ENCODE peak calls at places on chromosomes 6 and 20, in six cellular contexts. Z is PC-3, W is adrenal gland, V is colonic mucosa, J is heart right ventricle, G is body of pancreas. S is an unnamed sample. For H3K36me3, the result is how much of the 10 kb centered on the place peaks cover.

GRCh38 chr6:35164277-35164676 is 23.1 kb upstream of the TCP11 start:
- DNase-seq in Z (no peak), W (no peak), V (peak), J (no peak), G (no peak), S (no peak)

GRCh38 chr6:121839891-121840290 is 404.4 kb downstream of the GJA1 start:
- DNase-seq in Z (no peak), W (no peak), V (no peak), J (no peak), G (no peak), S (peak)

GRCh38 chr20:7758436-7758835 is 181.8 kb downstream of the HAO1 start:
- DNase-seq in Z (no peak), W (no peak), V (no peak), J (no peak), G (no peak), S (no peak)

GRCh38 chr6:143952386-143952785 is 55.7 kb downstream of the PLAGL1 start:
- DNase-seq in Z (no peak), W (no peak), V (no peak), J (no peak), G (no peak), S (no peak)

GRCh38 chr6:111482236-111482958 is 621 bp downstream of the REV3L start:
- DNase-seq in Z (no peak), W (peak), V (peak), J (peak), G (peak), S (no peak)

GRCh38 chr6:1337791-1338190 is 25.9 kb downstream of the FOXQ1 start:
- DNase-seq in Z (peak), W (no peak), V (no peak), J (no peak), G (no peak), S (no peak)

GRCh38 chr6:139109558-139109957 is 25.3 kb upstream of the HECA start:
- DNase-seq in Z (peak), W (no peak), V (no peak), J (peak), G (peak), S (no peak)

GRCh38 chr6:39964094-39964493 is 29.8 kb upstream of the MOCS1 start:
- DNase-seq in Z (no peak), W (no peak), V (no peak), J (no peak), G (no peak), S (no peak)

GRCh38 chr6:149037026-149037734 is 280.3 kb upstream of the TAB2 start:
- DNase-seq in Z (no peak), W (no peak), V (no peak), J (no peak), G (no peak), S (no peak)

GRCh38 chr6:63660737-63661136 is 25.1 kb downstream of the PHF3 start:
- DNase-seq in Z (no peak), W (no peak), V (no peak), J (no peak), G (no peak), S (no peak)

GRCh38 chr20:45419188-45420091 is 3.5 kb downstream of the PIGT start:
- DNase-seq in Z (peak), W (peak), V (peak), J (peak), G (peak), S (peak)

GRCh38 chr20:1895674-1896496 is 678 bp downstream of the SIRPA start:
- DNase-seq in Z (no peak), W (peak), V (peak), J (peak), G (peak), S (no peak)

GRCh38 chr6:110493253-110493800 is 16.9 kb upstream of the SLC22A16 start:
- DNase-seq in Z (no peak), W (no peak), V (no peak), J (no peak), G (no peak), S (no peak)

GRCh38 chr6:39206250-39206721 is 23.0 kb downstream of the KCNK5 start:
- DNase-seq in Z (no peak), W (peak), V (no peak), J (no peak), G (peak), S (no peak)

GRCh38 chr6:169701953-169702639 is at the start of the genes C6orf120 and WDR27:
- DNase-seq in Z (peak), W (peak), V (peak), J (peak), G (peak), S (peak)

GRCh38 chr20:46631212-46631869 is 19.9 kb downstream of the SLC13A3 start:
- DNase-seq in Z (peak), W (peak), V (no peak), J (no peak), G (peak), S (peak)

GRCh38 chr6:44332585-44332984 is 9.9 kb upstream of the SPATS1 start:
- DNase-seq in Z (no peak), W (no peak), V (no peak), J (no peak), G (no peak), S (no peak)

GRCh38 chr6:90516074-90516660 is 70.7 kb downstream of the MAP3K7 start:
- DNase-seq in Z (no peak), W (no peak), V (no peak), J (no peak), G (no peak), S (no peak)

GRCh38 chr6:16712931-16713484 is 48.3 kb downstream of the ATXN1 start:
- DNase-seq in Z (peak), W (peak), V (no peak), J (no peak), G (peak), S (peak)

GRCh38 chr6:98844244-98845161 is 10.1 kb downstream of the POU3F2 start:
- DNase-seq in Z (no peak), W (no peak), V (no peak), J (no peak), G (no peak), S (no peak)

GRCh38 chr6:28985396-28986164 is 19.5 kb downstream of the ZNF311 start:
- DNase-seq in Z (peak), W (peak), V (peak), J (peak), G (peak), S (peak)

GRCh38 chr20:13915244-13915643 is 75.2 kb downstream of the SEL1L2 start:
- DNase-seq in Z (no peak), W (no peak), V (no peak), J (no peak), G (peak), S (no peak)

GRCh38 chr6:43926644-43927524 is 156.9 kb downstream of the VEGFA start:
- DNase-seq in Z (peak), W (peak), V (peak), J (no peak), G (peak), S (peak)

GRCh38 chr6:54244430-54244829 is 63.8 kb upstream of the TINAG start:
- DNase-seq in Z (peak), W (no peak), V (no peak), J (no peak), G (no peak), S (peak)

GRCh38 chr20:3744806-3745685 is 12.6 kb downstream of the HSPA12B start:
- DNase-seq in Z (peak), W (peak), V (peak), J (peak), G (peak), S (peak)

GRCh38 chr6:139161817-139162284 is 27.0 kb downstream of the HECA start:
- DNase-seq in Z (no peak), W (no peak), V (no peak), J (no peak), G (no peak), S (no peak)

GRCh38 chr6:24924956-24925355 is 10.8 kb downstream of the RIPOR2 start:
- DNase-seq in Z (peak), W (no peak), V (no peak), J (no peak), G (no peak), S (peak)

GRCh38 chr6:25697537-25698340 is 45.7 kb downstream of the SCGN start:
- DNase-seq in Z (peak), W (no peak), V (no peak), J (no peak), G (no peak), S (peak)

GRCh38 chr20:31608256-31608980 is 3.3 kb downstream of the ID1 start:
- DNase-seq in Z (peak), W (peak), V (peak), J (peak), G (peak), S (peak)

GRCh38 chr6:3612341-3613041 is 139.0 kb downstream of the PXDC1 start:
- DNase-seq in Z (peak), W (peak), V (no peak), J (no peak), G (peak), S (peak)

GRCh38 chr6:124069230-124069815 is 265.7 kb downstream of the NKAIN2 start:
- DNase-seq in Z (no peak), W (no peak), V (no peak), J (no peak), G (no peak), S (no peak)

GRCh38 chr6:41846666-41847237 is 48.4 kb downstream of the USP49 start:
- DNase-seq in Z (peak), W (peak), V (peak), J (no peak), G (peak), S (peak)

GRCh38 chr6:152096863-152097496 is 289.5 kb downstream of the ESR1 start:
- DNase-seq in Z (peak), W (no peak), V (no peak), J (no peak), G (no peak), S (peak)

GRCh38 chr6:137871299-137871698 is 4.2 kb downstream of the TNFAIP3 start:
- DNase-seq in Z (no peak), W (no peak), V (no peak), J (no peak), G (no peak), S (no peak)

GRCh38 chr6:137872071-137872470 is 5.0 kb downstream of the TNFAIP3 start:
- DNase-seq in Z (peak), W (no peak), V (no peak), J (no peak), G (no peak), S (peak)

GRCh38 chr6:137870286-137870685 is 3.2 kb downstream of the TNFAIP3 start:
- DNase-seq in Z (no peak), W (no peak), V (no peak), J (no peak), G (no peak), S (no peak)

GRCh38 chr6:137869781-137870180 is 2.7 kb downstream of the TNFAIP3 start:
- DNase-seq in Z (no peak), W (no peak), V (no peak), J (no peak), G (no peak), S (no peak)

DNA sequence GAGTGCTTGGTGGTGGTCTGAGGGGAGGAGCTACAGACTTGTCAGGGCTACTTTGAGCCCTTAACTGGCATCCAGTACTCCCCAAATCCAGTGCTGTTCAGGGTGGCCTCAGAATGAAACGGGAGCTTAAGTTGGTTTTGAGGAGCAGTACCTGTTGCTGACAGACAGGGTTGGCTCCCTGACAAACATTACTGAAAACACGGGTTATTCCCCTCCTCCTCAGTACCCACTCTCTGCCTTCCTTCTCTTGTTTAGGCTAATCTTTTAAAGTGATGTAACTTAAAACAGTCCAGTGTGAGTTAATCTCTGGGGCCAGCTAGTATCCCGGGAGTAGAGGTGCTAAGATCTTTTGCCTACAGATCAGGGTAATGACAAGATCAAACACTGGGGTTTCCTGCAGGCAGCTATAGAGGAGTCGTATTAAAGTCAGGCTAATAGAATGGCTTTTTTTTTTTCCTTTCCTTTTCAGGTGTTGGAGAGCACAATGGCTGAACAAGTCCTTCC is 3.7 kb downstream of the TNFAIP3 start:
- DNase-seq in Z (no peak), W (no peak), V (no peak), J (no peak), G (no peak), S (peak)
- TF ChIP-seq CTCF in Z (no peak), W (no peak), V (no peak), J (no peak), G (peak), S (peak)

DNA sequence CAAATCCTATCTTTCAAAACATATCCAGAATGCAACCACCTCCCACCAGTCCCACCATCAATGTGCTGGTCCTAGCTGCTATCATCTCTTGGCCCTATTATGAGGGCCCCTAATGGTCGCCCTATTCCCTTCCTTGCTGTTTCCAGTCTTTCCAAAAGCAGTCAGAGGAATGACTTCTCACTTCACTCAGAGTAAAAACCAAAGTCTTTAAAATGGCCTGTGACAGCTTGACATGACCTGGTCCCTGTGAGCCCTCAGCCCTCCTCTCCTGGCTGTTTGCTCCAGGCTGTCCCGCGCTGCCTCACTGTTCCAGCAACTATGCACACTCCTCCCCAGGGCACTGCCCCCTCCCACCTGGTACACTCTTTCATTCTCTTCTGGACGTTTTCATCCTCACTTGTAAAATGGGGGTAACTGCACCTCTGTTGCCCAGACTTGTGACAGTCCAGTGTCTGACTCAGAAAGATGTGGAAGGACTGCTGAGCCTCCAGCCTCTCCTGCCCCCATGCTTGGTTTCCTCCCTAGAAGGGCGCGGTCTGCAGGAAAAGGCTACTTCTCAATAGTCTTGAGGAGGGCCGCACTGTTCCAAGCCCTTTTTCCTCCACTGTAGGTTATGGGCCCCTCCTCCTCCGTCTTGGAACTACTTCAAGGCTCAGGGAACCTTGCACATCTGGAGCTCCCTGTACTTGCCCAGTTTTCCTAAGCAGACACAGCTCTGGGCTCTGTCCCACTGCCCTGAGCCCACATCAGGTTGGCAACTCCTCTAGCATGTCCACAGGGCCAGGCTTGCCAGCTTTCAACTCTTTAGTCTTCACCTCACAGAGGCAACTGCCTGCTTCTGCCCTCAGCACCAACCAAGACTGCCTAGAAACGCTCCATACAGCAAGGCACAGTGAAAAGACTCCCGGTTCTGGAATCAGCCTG is 64.7 kb downstream of the MYH7B start:
- DNase-seq in Z (no peak), W (no peak), V (no peak), J (no peak), G (peak), S (no peak)
- H3K36me3 ChIP-seq in Z (under half), W (under half), V (under half), J (under half), G (under half), S (under half)

DNA sequence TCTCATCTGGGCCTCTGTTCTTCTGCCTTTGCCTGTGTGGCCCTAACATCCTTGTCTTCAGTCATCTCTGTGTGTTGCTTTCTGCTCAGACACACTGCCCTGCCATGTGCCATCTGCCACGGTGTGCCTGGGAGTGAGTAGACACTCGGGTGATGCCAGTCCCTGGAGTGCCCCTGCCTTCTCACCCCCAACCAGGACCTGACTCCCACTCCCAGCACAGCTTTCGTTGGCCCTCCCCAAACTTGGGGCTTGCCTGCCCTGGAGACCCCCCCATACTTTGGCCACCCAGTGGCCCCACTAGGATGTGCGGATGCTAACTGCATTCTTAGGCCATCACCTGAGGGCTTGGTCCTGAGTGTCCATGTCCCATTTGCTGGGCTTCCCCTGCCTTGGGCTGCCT is 76.4 kb upstream of the SCP2D1 start:
- DNase-seq in Z (no peak), W (no peak), V (no peak), J (no peak), G (no peak), S (no peak)
- TF ChIP-seq CTCF in Z (no peak), W (no peak), V (no peak), J (no peak), G (no peak), S (no peak)

GRCh38 chr6:48744948-48745347 is 634.0 kb upstream of the PTCHD4 start:
- DNase-seq in Z (peak), W (no peak), V (no peak), J (no peak), G (no peak), S (peak)
- H3K36me3 ChIP-seq in Z (under half), W (under half), V (under half), J (under half), G (under half), S (under half)

GRCh38 chr6:116633685-116634084 is 17.4 kb downstream of the RSPH4A start:
- DNase-seq in Z (peak), W (no peak), V (no peak), J (no peak), G (peak), S (no peak)
- TF ChIP-seq CTCF in Z (peak), W (no peak), V (no peak), J (no peak), G (peak), S (peak)

GRCh38 chr6:33678932-33679478 is 32.5 kb downstream of the UQCC2 start:
- DNase-seq in Z (no peak), W (no peak), V (no peak), J (no peak), G (no peak), S (no peak)

GRCh38 chr6:33677689-33678088 is 33.8 kb downstream of the UQCC2 start:
- DNase-seq in Z (no peak), W (no peak), V (no peak), J (no peak), G (no peak), S (no peak)

GRCh38 chr6:33679761-33680160 is 31.7 kb downstream of the UQCC2 start:
- DNase-seq in Z (no peak), W (no peak), V (no peak), J (no peak), G (no peak), S (no peak)

GRCh38 chr6:33677153-33677660 is 34.3 kb downstream of the UQCC2 start:
- DNase-seq in Z (peak), W (no peak), V (no peak), J (no peak), G (no peak), S (no peak)

DNA sequence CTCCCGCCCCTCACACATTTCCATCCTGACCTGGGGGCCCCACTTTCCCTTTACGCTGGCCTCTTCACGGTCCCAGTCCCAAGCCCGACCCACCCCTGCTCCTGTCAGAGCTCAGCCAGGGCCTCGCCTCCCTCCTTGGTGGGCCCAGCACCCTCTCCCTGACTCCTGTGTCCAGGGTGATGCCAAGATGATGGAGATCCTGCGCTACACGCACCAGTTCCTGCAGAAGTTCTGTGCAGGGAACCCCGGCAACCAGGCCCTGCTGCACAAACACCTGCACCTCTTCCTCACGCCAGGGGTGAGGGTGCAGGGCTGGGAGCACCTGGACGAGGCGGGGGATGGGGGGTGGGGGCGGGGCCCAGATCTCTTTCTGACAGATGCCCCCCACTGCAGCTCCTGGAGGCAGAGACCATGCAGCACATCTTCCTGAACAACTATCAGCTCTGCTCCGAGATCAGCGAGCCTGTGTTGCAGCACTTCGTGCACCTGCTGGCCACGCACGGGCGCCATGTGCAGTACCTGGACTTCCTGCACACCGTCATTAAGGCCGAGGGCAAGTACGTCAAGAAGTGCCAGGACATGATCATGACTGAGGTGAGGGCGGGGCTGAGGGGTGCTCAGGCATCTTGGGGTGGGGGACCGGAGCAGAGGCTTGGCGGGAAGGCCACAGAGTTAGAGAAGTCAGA is 33.1 kb downstream of the UQCC2 start:
- DNase-seq in Z (no peak), W (no peak), V (no peak), J (no peak), G (no peak), S (no peak)
- H3K36me3 ChIP-seq in Z (under half), W (under half), V (under half), J (under half), G (under half), S (half or more)

S was measured in bronchial epithelial cell.